ENCODE peak calls at places on chromosomes 3 and 15, in four cellular contexts. M, E, B and K are unnamed samples.

GRCh38 chr3:141312359-141313090 is 55.8 kb upstream of the ZBTB38 start:
- DNase-seq in M (no peak), E (peak), B (no peak), K (no peak)

GRCh38 chr3:46830801-46831200 is 32.4 kb downstream of the MYL3 start:
- DNase-seq in M (no peak), E (no peak), B (no peak), K (no peak)

GRCh38 chr3:65995030-65995429 is 43.7 kb downstream of the MAGI1 start:
- DNase-seq in M (no peak), E (no peak), B (no peak), K (no peak)

GRCh38 chr3:184491867-184492615 is 69.5 kb upstream of the EPHB3 start:
- DNase-seq in M (no peak), E (no peak), B (no peak), K (no peak)

GRCh38 chr15:51801391-51801835 is 28.0 kb upstream of the TMOD3 start:
- DNase-seq in M (peak), E (peak), B (no peak), K (peak)

GRCh38 chr3:9161811-9162210 is 87.6 kb downstream of the SRGAP3 start:
- DNase-seq in M (no peak), E (no peak), B (no peak), K (no peak)

GRCh38 chr15:83380682-83381081 is 66.5 kb upstream of the SH3GL3 start:
- DNase-seq in M (peak), E (peak), B (peak), K (peak)

GRCh38 chr3:47083786-47084185 is 80.1 kb downstream of the SETD2 start:
- DNase-seq in M (no peak), E (no peak), B (peak), K (no peak)

GRCh38 chr3:140363801-140364200 is 314.1 kb upstream of the TRIM42 start:
- DNase-seq in M (no peak), E (peak), B (no peak), K (no peak)

GRCh38 chr3:189954733-189955665 is 165.7 kb downstream of the P3H2 start:
- DNase-seq in M (no peak), E (no peak), B (no peak), K (no peak)

GRCh38 chr3:67947808-67948508 is 293.5 kb upstream of the SUCLG2 start:
- DNase-seq in M (peak), E (no peak), B (no peak), K (peak)

GRCh38 chr3:158961911-158962310 is 160.1 kb downstream of the MFSD1 start:
- DNase-seq in M (no peak), E (no peak), B (no peak), K (no peak)

GRCh38 chr3:170797685-170798084 is 72.3 kb downstream of the RPL22L1 start:
- DNase-seq in M (no peak), E (no peak), B (no peak), K (no peak)

GRCh38 chr3:11230807-11231206 is 41.4 kb upstream of the ATG7 start:
- DNase-seq in M (no peak), E (no peak), B (no peak), K (no peak)

GRCh38 chr3:81985996-81986723 is 224.7 kb upstream of the GBE1 start:
- DNase-seq in M (peak), E (peak), B (no peak), K (peak)

GRCh38 chr3:38283810-38284775 is 2.0 kb downstream of the SLC22A14 start:
- DNase-seq in M (no peak), E (no peak), B (no peak), K (no peak)

GRCh38 chr3:196648856-196649255 is 9.4 kb downstream of the NRROS start:
- DNase-seq in M (no peak), E (no peak), B (no peak), K (no peak)

GRCh38 chr3:9080165-9080564 is 116.9 kb upstream of the RAD18 start:
- DNase-seq in M (no peak), E (no peak), B (no peak), K (no peak)

GRCh38 chr15:96484830-96485229 is 154.3 kb downstream of the NR2F2 start:
- DNase-seq in M (no peak), E (no peak), B (no peak), K (no peak)

GRCh38 chr3:59192473-59192872 is 142.6 kb upstream of the CFAP20DC start:
- DNase-seq in M (no peak), E (no peak), B (no peak), K (no peak)

GRCh38 chr3:127330385-127330784 is 42.5 kb upstream of the PRR20G start:
- DNase-seq in M (no peak), E (no peak), B (no peak), K (no peak)

GRCh38 chr15:39213385-39213840 is 367.5 kb upstream of the THBS1 start:
- DNase-seq in M (peak), E (peak), B (no peak), K (peak)

GRCh38 chr3:58568572-58569286 is 8.5 kb downstream of the FAM107A start:
- DNase-seq in M (peak), E (peak), B (peak), K (peak)

GRCh38 chr3:183386651-183387050 is 41.8 kb downstream of the MCF2L2 start:
- DNase-seq in M (no peak), E (no peak), B (no peak), K (no peak)

GRCh38 chr3:12308517-12308916 is 19.6 kb downstream of the PPARG start:
- DNase-seq in M (peak), E (no peak), B (peak), K (no peak)

GRCh38 chr3:31785734-31786133 is 195.3 kb downstream of the OSBPL10 start:
- DNase-seq in M (no peak), E (no peak), B (no peak), K (no peak)

GRCh38 chr3:146503459-146504202 is 34.3 kb upstream of the PLSCR2 start:
- DNase-seq in M (peak), E (no peak), B (peak), K (no peak)

GRCh38 chr3:140360332-140360731 is 317.5 kb upstream of the TRIM42 start:
- DNase-seq in M (no peak), E (no peak), B (no peak), K (no peak)

GRCh38 chr3:168514252-168514651 is 418.5 kb upstream of the GOLIM4 start:
- DNase-seq in M (no peak), E (no peak), B (no peak), K (no peak)

GRCh38 chr3:151477596-151478375 is 16.9 kb upstream of the IGSF10 start:
- DNase-seq in M (no peak), E (no peak), B (no peak), K (no peak)

GRCh38 chr3:33513262-33513863 is 73.2 kb upstream of the UBP1 start:
- DNase-seq in M (no peak), E (no peak), B (no peak), K (no peak)

GRCh38 chr3:27639271-27639670 is 82.9 kb downstream of the EOMES start:
- DNase-seq in M (no peak), E (no peak), B (no peak), K (no peak)

GRCh38 chr3:67719333-67719732 is 64.9 kb upstream of the SUCLG2 start:
- DNase-seq in M (no peak), E (no peak), B (no peak), K (no peak)

GRCh38 chr3:126205717-126206655 is 25.6 kb upstream of the ALDH1L1 start:
- DNase-seq in M (no peak), E (no peak), B (no peak), K (no peak)

GRCh38 chr3:126208182-126208581 is 27.8 kb upstream of the ALDH1L1 start:
- DNase-seq in M (no peak), E (no peak), B (no peak), K (no peak)

GRCh38 chr3:126209741-126210140 is 29.4 kb upstream of the ALDH1L1 start:
- DNase-seq in M (no peak), E (no peak), B (no peak), K (no peak)

GRCh38 chr3:126207166-126207565 is 26.8 kb upstream of the ALDH1L1 start:
- DNase-seq in M (no peak), E (no peak), B (no peak), K (no peak)

GRCh38 chr3:126208618-126209256 is 28.4 kb upstream of the ALDH1L1 start:
- DNase-seq in M (peak), E (peak), B (no peak), K (no peak)
- TF ChIP-seq NR2C2 in M (no peak), E (no peak), B (no peak), K (no peak)

GRCh38 chr15:63870403-63871209 is 36.9 kb upstream of the HERC1 start:
- DNase-seq in M (peak), E (peak), B (no peak), K (peak)
- TF ChIP-seq NR2C2 in M (no peak), E (peak), B (no peak), K (peak)

DNA sequence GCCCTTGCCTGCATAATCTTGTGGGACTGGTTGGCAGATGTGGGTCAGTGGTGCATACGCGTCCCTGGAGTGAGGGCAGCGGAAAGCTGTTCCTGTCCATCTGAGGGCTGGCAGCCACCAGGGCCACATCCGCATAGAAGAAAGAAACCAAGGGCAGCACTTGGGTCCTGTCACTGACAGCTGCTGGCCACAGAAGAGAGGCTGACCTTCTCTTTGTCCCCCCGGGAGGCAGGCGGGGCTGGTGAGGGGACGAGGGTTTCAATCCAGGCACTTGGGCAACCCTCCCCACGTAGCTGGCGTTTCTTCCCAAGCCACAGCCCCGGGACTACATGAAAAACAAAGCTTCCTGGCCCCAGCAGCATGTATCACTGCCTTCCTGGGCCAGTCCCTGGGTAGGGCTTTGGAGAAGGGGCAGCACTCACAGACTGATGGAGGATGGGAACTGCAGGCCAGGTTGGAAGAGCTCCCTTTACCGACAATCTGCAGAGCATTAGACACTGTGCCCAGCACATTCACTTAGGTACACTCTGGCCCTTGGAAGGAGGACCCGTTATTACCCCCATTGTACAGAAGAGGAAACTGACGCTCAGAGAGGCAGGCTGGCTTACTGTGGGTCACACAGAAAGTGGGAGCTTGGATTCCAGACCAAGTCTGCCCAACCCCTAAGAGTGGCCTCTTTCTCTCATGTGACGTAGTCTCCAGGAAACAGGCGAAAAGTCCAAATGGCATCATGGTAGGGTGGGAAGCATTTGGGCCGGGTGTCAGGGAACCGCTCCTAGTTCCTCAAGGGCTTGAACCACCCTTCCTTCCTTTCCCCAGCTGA is 78.8 kb upstream of the SLC6A6 start:
- DNase-seq in M (no peak), E (no peak), B (no peak), K (no peak)
- TF ChIP-seq NR2C2 in M (no peak), E (no peak), B (no peak), K (no peak)

GRCh38 chr3:64351713-64352595 is 126.7 kb upstream of the PRICKLE2 start:
- DNase-seq in M (no peak), E (no peak), B (no peak), K (no peak)
- TF ChIP-seq NR2C2 in M (no peak), E (no peak), B (no peak), K (no peak)

GRCh38 chr3:76065975-76066374 is 280.6 kb upstream of the ZNF717 start:
- DNase-seq in M (no peak), E (no peak), B (no peak), K (no peak)
- TF ChIP-seq NR2C2 in M (no peak), E (no peak), B (no peak), K (no peak)